ENCODE peak calls at places on chromosomes 7 and 10, in ten cellular contexts. One of them, this sample, is unnamed.

GRCh38 chr7:595621-596010 is 76.0 kb upstream of the PDGFA start:
- DNase-seq in Daoy: no peak
- DNase-seq in adrenal gland: no peak
- DNase-seq in RKO: no peak
- DNase-seq in NCI-H2029: no peak
- DNase-seq in AG09309: no peak
- DNase-seq in activated CD4-positive, alpha-beta T cell treated with anti-CD3 and anti-CD28 coated beads, Interleukin-2, amount 50 U/mL, for 1 hour: no peak
- DNase-seq in NCI-H1092: no peak
- DNase-seq in skeletal muscle cell: no peak
- DNase-seq in stimulated activated CD8-positive, alpha-beta memory T cell treated with anti-CD3 and anti-CD28 coated beads, Interleukin-15, amount 100 ng/mL, for 24 hours: no peak
- DNase-seq in this sample: no peak

GRCh38 chr10:53487019-53487983 is 714.7 kb upstream of the MBL2 start:
- DNase-seq in Daoy: no peak
- DNase-seq in stimulated activated CD8-positive, alpha-beta memory T cell treated with anti-CD3 and anti-CD28 coated beads, Interleukin-15, amount 100 ng/mL, for 24 hours: no peak
- DNase-seq in activated CD4-positive, alpha-beta T cell treated with anti-CD3 and anti-CD28 coated beads, Interleukin-2, amount 50 U/mL, for 1 hour: no peak
- DNase-seq in RKO: no peak
- DNase-seq in NCI-H2029: no peak
- DNase-seq in NCI-H1092: peak; percentile 53
- DNase-seq in AG09309: no peak
- DNase-seq in skeletal muscle cell: no peak
- DNase-seq in adrenal gland: no peak
- DNase-seq in this sample: no peak

GRCh38 chr7:11858026-11858425 is 26.0 kb upstream of the THSD7A start:
- DNase-seq in RKO: no peak
- DNase-seq in AG09309: no peak
- DNase-seq in skeletal muscle cell: no peak
- DNase-seq in NCI-H2029: no peak
- DNase-seq in activated CD4-positive, alpha-beta T cell treated with anti-CD3 and anti-CD28 coated beads, Interleukin-2, amount 50 U/mL, for 1 hour: no peak
- DNase-seq in Daoy: no peak
- DNase-seq in stimulated activated CD8-positive, alpha-beta memory T cell treated with anti-CD3 and anti-CD28 coated beads, Interleukin-15, amount 100 ng/mL, for 24 hours: no peak
- DNase-seq in NCI-H1092: no peak
- DNase-seq in adrenal gland: no peak
- DNase-seq in this sample: no peak

GRCh38 chr7:95687759-95688343 is 84.5 kb upstream of the DYNC1I1 start:
- DNase-seq in RKO: peak; percentile 62
- DNase-seq in skeletal muscle cell: no peak
- DNase-seq in adrenal gland: peak; percentile 26
- DNase-seq in AG09309: no peak
- DNase-seq in NCI-H1092: peak; percentile 54
- DNase-seq in Daoy: peak; percentile 28
- DNase-seq in stimulated activated CD8-positive, alpha-beta memory T cell treated with anti-CD3 and anti-CD28 coated beads, Interleukin-15, amount 100 ng/mL, for 24 hours: no peak
- DNase-seq in activated CD4-positive, alpha-beta T cell treated with anti-CD3 and anti-CD28 coated beads, Interleukin-2, amount 50 U/mL, for 1 hour: no peak
- DNase-seq in NCI-H2029: no peak
- DNase-seq in this sample: peak; percentile 32

GRCh38 chr7:148662646-148663045 is 36.1 kb upstream of the CUL1 start:
- DNase-seq in NCI-H2029: no peak
- DNase-seq in RKO: no peak
- DNase-seq in skeletal muscle cell: no peak
- DNase-seq in adrenal gland: no peak
- DNase-seq in AG09309: no peak
- DNase-seq in NCI-H1092: no peak
- DNase-seq in activated CD4-positive, alpha-beta T cell treated with anti-CD3 and anti-CD28 coated beads, Interleukin-2, amount 50 U/mL, for 1 hour: no peak
- DNase-seq in Daoy: peak; percentile 40
- DNase-seq in stimulated activated CD8-positive, alpha-beta memory T cell treated with anti-CD3 and anti-CD28 coated beads, Interleukin-15, amount 100 ng/mL, for 24 hours: no peak
- DNase-seq in this sample: no peak

GRCh38 chr10:72801263-72801868 is 92.2 kb upstream of the OIT3 start:
- DNase-seq in NCI-H2029: no peak
- DNase-seq in Daoy: no peak
- DNase-seq in adrenal gland: no peak
- DNase-seq in stimulated activated CD8-positive, alpha-beta memory T cell treated with anti-CD3 and anti-CD28 coated beads, Interleukin-15, amount 100 ng/mL, for 24 hours: no peak
- DNase-seq in activated CD4-positive, alpha-beta T cell treated with anti-CD3 and anti-CD28 coated beads, Interleukin-2, amount 50 U/mL, for 1 hour: no peak
- DNase-seq in RKO: no peak
- DNase-seq in AG09309: no peak
- DNase-seq in NCI-H1092: no peak
- DNase-seq in skeletal muscle cell: no peak
- DNase-seq in this sample: no peak

GRCh38 chr10:100970914-100971811 is 1.9 kb downstream of the SEMA4G start:
- DNase-seq in activated CD4-positive, alpha-beta T cell treated with anti-CD3 and anti-CD28 coated beads, Interleukin-2, amount 50 U/mL, for 1 hour: no peak
- DNase-seq in NCI-H2029: no peak
- DNase-seq in skeletal muscle cell: no peak
- DNase-seq in stimulated activated CD8-positive, alpha-beta memory T cell treated with anti-CD3 and anti-CD28 coated beads, Interleukin-15, amount 100 ng/mL, for 24 hours: no peak
- DNase-seq in RKO: no peak
- DNase-seq in NCI-H1092: no peak
- DNase-seq in adrenal gland: peak; percentile 11
- DNase-seq in Daoy: no peak
- DNase-seq in AG09309: no peak
- DNase-seq in this sample: no peak

GRCh38 chr7:143980746-143981510 is 19.2 kb upstream of the OR6B1 start:
- DNase-seq in adrenal gland: no peak
- DNase-seq in NCI-H1092: no peak
- DNase-seq in AG09309: no peak
- DNase-seq in activated CD4-positive, alpha-beta T cell treated with anti-CD3 and anti-CD28 coated beads, Interleukin-2, amount 50 U/mL, for 1 hour: no peak
- DNase-seq in Daoy: no peak
- DNase-seq in NCI-H2029: no peak
- DNase-seq in RKO: no peak
- DNase-seq in stimulated activated CD8-positive, alpha-beta memory T cell treated with anti-CD3 and anti-CD28 coated beads, Interleukin-15, amount 100 ng/mL, for 24 hours: no peak
- DNase-seq in skeletal muscle cell: no peak
- DNase-seq in this sample: no peak

GRCh38 chr7:50502001-50502684 is 52.0 kb upstream of the FIGNL1 start:
- DNase-seq in adrenal gland: peak; percentile 74
- DNase-seq in skeletal muscle cell: peak; percentile 100
- DNase-seq in Daoy: peak; percentile 92
- DNase-seq in AG09309: peak; percentile 62
- DNase-seq in NCI-H1092: no peak
- DNase-seq in stimulated activated CD8-positive, alpha-beta memory T cell treated with anti-CD3 and anti-CD28 coated beads, Interleukin-15, amount 100 ng/mL, for 24 hours: no peak
- DNase-seq in NCI-H2029: no peak
- DNase-seq in RKO: peak; percentile 39
- DNase-seq in activated CD4-positive, alpha-beta T cell treated with anti-CD3 and anti-CD28 coated beads, Interleukin-2, amount 50 U/mL, for 1 hour: no peak
- DNase-seq in this sample: no peak

GRCh38 chr10:50393784-50394183 is 142.5 kb upstream of the ASAH2 start:
- DNase-seq in NCI-H2029: no peak
- DNase-seq in Daoy: peak; percentile 39
- DNase-seq in AG09309: no peak
- DNase-seq in RKO: no peak
- DNase-seq in activated CD4-positive, alpha-beta T cell treated with anti-CD3 and anti-CD28 coated beads, Interleukin-2, amount 50 U/mL, for 1 hour: no peak
- DNase-seq in stimulated activated CD8-positive, alpha-beta memory T cell treated with anti-CD3 and anti-CD28 coated beads, Interleukin-15, amount 100 ng/mL, for 24 hours: no peak
- DNase-seq in NCI-H1092: no peak
- DNase-seq in skeletal muscle cell: no peak
- DNase-seq in adrenal gland: peak; percentile 45
- DNase-seq in this sample: no peak

GRCh38 chr7:27152816-27153486 is 568 bp upstream of the HOXA3 start:
- DNase-seq in NCI-H2029: no peak
- DNase-seq in AG09309: no peak
- DNase-seq in RKO: no peak
- DNase-seq in stimulated activated CD8-positive, alpha-beta memory T cell treated with anti-CD3 and anti-CD28 coated beads, Interleukin-15, amount 100 ng/mL, for 24 hours: no peak
- DNase-seq in adrenal gland: peak; percentile 19
- DNase-seq in skeletal muscle cell: no peak
- DNase-seq in NCI-H1092: no peak
- DNase-seq in Daoy: no peak
- DNase-seq in activated CD4-positive, alpha-beta T cell treated with anti-CD3 and anti-CD28 coated beads, Interleukin-2, amount 50 U/mL, for 1 hour: no peak
- DNase-seq in this sample: no peak

GRCh38 chr10:101046332-101047238 is 15.2 kb upstream of the KAZALD1 start:
- DNase-seq in Daoy: no peak
- DNase-seq in AG09309: no peak
- DNase-seq in adrenal gland: no peak
- DNase-seq in RKO: no peak
- DNase-seq in skeletal muscle cell: no peak
- DNase-seq in NCI-H2029: no peak
- DNase-seq in activated CD4-positive, alpha-beta T cell treated with anti-CD3 and anti-CD28 coated beads, Interleukin-2, amount 50 U/mL, for 1 hour: no peak
- DNase-seq in stimulated activated CD8-positive, alpha-beta memory T cell treated with anti-CD3 and anti-CD28 coated beads, Interleukin-15, amount 100 ng/mL, for 24 hours: no peak
- DNase-seq in NCI-H1092: no peak
- DNase-seq in this sample: no peak

GRCh38 chr7:122975341-122975740 is 20.2 kb downstream of the TAS2R16 start:
- DNase-seq in NCI-H2029: no peak
- DNase-seq in stimulated activated CD8-positive, alpha-beta memory T cell treated with anti-CD3 and anti-CD28 coated beads, Interleukin-15, amount 100 ng/mL, for 24 hours: no peak
- DNase-seq in AG09309: no peak
- DNase-seq in skeletal muscle cell: no peak
- DNase-seq in activated CD4-positive, alpha-beta T cell treated with anti-CD3 and anti-CD28 coated beads, Interleukin-2, amount 50 U/mL, for 1 hour: no peak
- DNase-seq in adrenal gland: no peak
- DNase-seq in Daoy: peak; percentile 79
- DNase-seq in RKO: peak; percentile 77
- DNase-seq in NCI-H1092: no peak
- DNase-seq in this sample: no peak

GRCh38 chr10:78028438-78029293 is 649 bp downstream of the POLR3A start:
- DNase-seq in Daoy: no peak
- DNase-seq in skeletal muscle cell: no peak
- DNase-seq in adrenal gland: peak; percentile 48
- DNase-seq in NCI-H1092: no peak
- DNase-seq in stimulated activated CD8-positive, alpha-beta memory T cell treated with anti-CD3 and anti-CD28 coated beads, Interleukin-15, amount 100 ng/mL, for 24 hours: no peak
- DNase-seq in activated CD4-positive, alpha-beta T cell treated with anti-CD3 and anti-CD28 coated beads, Interleukin-2, amount 50 U/mL, for 1 hour: no peak
- DNase-seq in RKO: peak; percentile 55
- DNase-seq in AG09309: no peak
- DNase-seq in NCI-H2029: no peak
- DNase-seq in this sample: peak; percentile 23

GRCh38 chr10:43307306-43307705 is 40.4 kb upstream of the RASGEF1A start:
- DNase-seq in NCI-H2029: no peak
- DNase-seq in skeletal muscle cell: no peak
- DNase-seq in RKO: no peak
- DNase-seq in stimulated activated CD8-positive, alpha-beta memory T cell treated with anti-CD3 and anti-CD28 coated beads, Interleukin-15, amount 100 ng/mL, for 24 hours: no peak
- DNase-seq in adrenal gland: no peak
- DNase-seq in NCI-H1092: no peak
- DNase-seq in Daoy: no peak
- DNase-seq in activated CD4-positive, alpha-beta T cell treated with anti-CD3 and anti-CD28 coated beads, Interleukin-2, amount 50 U/mL, for 1 hour: no peak
- DNase-seq in AG09309: no peak
- DNase-seq in this sample: no peak

GRCh38 chr7:82443801-82444219 is 233 bp upstream of the CACNA2D1 start:
- DNase-seq in NCI-H2029: peak; percentile 70
- DNase-seq in skeletal muscle cell: peak; percentile 71
- DNase-seq in RKO: no peak
- DNase-seq in AG09309: peak; percentile 65
- DNase-seq in adrenal gland: peak; percentile 83
- DNase-seq in Daoy: peak; percentile 86
- DNase-seq in activated CD4-positive, alpha-beta T cell treated with anti-CD3 and anti-CD28 coated beads, Interleukin-2, amount 50 U/mL, for 1 hour: no peak
- DNase-seq in stimulated activated CD8-positive, alpha-beta memory T cell treated with anti-CD3 and anti-CD28 coated beads, Interleukin-15, amount 100 ng/mL, for 24 hours: no peak
- DNase-seq in NCI-H1092: peak; percentile 86
- DNase-seq in this sample: peak; percentile 50

GRCh38 chr7:3069767-3070449 is 26.2 kb upstream of the CARD11 start:
- DNase-seq in NCI-H1092: no peak
- DNase-seq in skeletal muscle cell: no peak
- DNase-seq in NCI-H2029: no peak
- DNase-seq in AG09309: no peak
- DNase-seq in RKO: no peak
- DNase-seq in Daoy: no peak
- DNase-seq in adrenal gland: no peak
- DNase-seq in stimulated activated CD8-positive, alpha-beta memory T cell treated with anti-CD3 and anti-CD28 coated beads, Interleukin-15, amount 100 ng/mL, for 24 hours: no peak
- DNase-seq in activated CD4-positive, alpha-beta T cell treated with anti-CD3 and anti-CD28 coated beads, Interleukin-2, amount 50 U/mL, for 1 hour: no peak
- DNase-seq in this sample: no peak

GRCh38 chr7:96589038-96589437 is 120.6 kb downstream of the SEM1 start:
- DNase-seq in Daoy: no peak
- DNase-seq in skeletal muscle cell: no peak
- DNase-seq in RKO: no peak
- DNase-seq in activated CD4-positive, alpha-beta T cell treated with anti-CD3 and anti-CD28 coated beads, Interleukin-2, amount 50 U/mL, for 1 hour: no peak
- DNase-seq in NCI-H1092: no peak
- DNase-seq in NCI-H2029: peak; percentile 21
- DNase-seq in AG09309: no peak
- DNase-seq in stimulated activated CD8-positive, alpha-beta memory T cell treated with anti-CD3 and anti-CD28 coated beads, Interleukin-15, amount 100 ng/mL, for 24 hours: no peak
- DNase-seq in adrenal gland: no peak
- DNase-seq in this sample: no peak

GRCh38 chr10:52883996-52884871 is 111.7 kb upstream of the MBL2 start:
- DNase-seq in adrenal gland: peak; percentile 46
- DNase-seq in skeletal muscle cell: peak; percentile 14
- DNase-seq in RKO: peak; percentile 67
- DNase-seq in Daoy: peak; percentile 2
- DNase-seq in AG09309: no peak
- DNase-seq in NCI-H2029: no peak
- DNase-seq in NCI-H1092: no peak
- DNase-seq in stimulated activated CD8-positive, alpha-beta memory T cell treated with anti-CD3 and anti-CD28 coated beads, Interleukin-15, amount 100 ng/mL, for 24 hours: no peak
- DNase-seq in activated CD4-positive, alpha-beta T cell treated with anti-CD3 and anti-CD28 coated beads, Interleukin-2, amount 50 U/mL, for 1 hour: no peak
- DNase-seq in this sample: peak; percentile 71

GRCh38 chr7:133886081-133886480 is 241.1 kb upstream of the LRGUK start:
- DNase-seq in NCI-H2029: no peak
- DNase-seq in NCI-H1092: no peak
- DNase-seq in RKO: no peak
- DNase-seq in adrenal gland: no peak
- DNase-seq in activated CD4-positive, alpha-beta T cell treated with anti-CD3 and anti-CD28 coated beads, Interleukin-2, amount 50 U/mL, for 1 hour: no peak
- DNase-seq in AG09309: no peak
- DNase-seq in stimulated activated CD8-positive, alpha-beta memory T cell treated with anti-CD3 and anti-CD28 coated beads, Interleukin-15, amount 100 ng/mL, for 24 hours: no peak
- DNase-seq in skeletal muscle cell: no peak
- DNase-seq in Daoy: no peak
- DNase-seq in this sample: no peak

GRCh38 chr7:110988890-110989501 is 101.9 kb upstream of the LRRN3 start:
- DNase-seq in stimulated activated CD8-positive, alpha-beta memory T cell treated with anti-CD3 and anti-CD28 coated beads, Interleukin-15, amount 100 ng/mL, for 24 hours: no peak
- DNase-seq in adrenal gland: no peak
- DNase-seq in NCI-H1092: no peak
- DNase-seq in skeletal muscle cell: no peak
- DNase-seq in activated CD4-positive, alpha-beta T cell treated with anti-CD3 and anti-CD28 coated beads, Interleukin-2, amount 50 U/mL, for 1 hour: no peak
- DNase-seq in AG09309: no peak
- DNase-seq in NCI-H2029: no peak
- DNase-seq in RKO: no peak
- DNase-seq in Daoy: peak; percentile 45
- DNase-seq in this sample: no peak

GRCh38 chr10:129614341-129614740 is 147.3 kb downstream of the MGMT start:
- DNase-seq in stimulated activated CD8-positive, alpha-beta memory T cell treated with anti-CD3 and anti-CD28 coated beads, Interleukin-15, amount 100 ng/mL, for 24 hours: no peak
- DNase-seq in NCI-H2029: no peak
- DNase-seq in skeletal muscle cell: no peak
- DNase-seq in RKO: no peak
- DNase-seq in NCI-H1092: no peak
- DNase-seq in AG09309: no peak
- DNase-seq in adrenal gland: no peak
- DNase-seq in Daoy: no peak
- DNase-seq in activated CD4-positive, alpha-beta T cell treated with anti-CD3 and anti-CD28 coated beads, Interleukin-2, amount 50 U/mL, for 1 hour: no peak
- DNase-seq in this sample: no peak

GRCh38 chr10:69892436-69893215 is 90.9 kb downstream of the COL13A1 start:
- DNase-seq in NCI-H1092: peak; percentile 47
- DNase-seq in AG09309: no peak
- DNase-seq in RKO: no peak
- DNase-seq in adrenal gland: no peak
- DNase-seq in skeletal muscle cell: no peak
- DNase-seq in NCI-H2029: no peak
- DNase-seq in stimulated activated CD8-positive, alpha-beta memory T cell treated with anti-CD3 and anti-CD28 coated beads, Interleukin-15, amount 100 ng/mL, for 24 hours: no peak
- DNase-seq in Daoy: no peak
- DNase-seq in activated CD4-positive, alpha-beta T cell treated with anti-CD3 and anti-CD28 coated beads, Interleukin-2, amount 50 U/mL, for 1 hour: no peak
- DNase-seq in this sample: no peak

GRCh38 chr7:77903597-77903996 is 105.0 kb downstream of the PHTF2 start:
- DNase-seq in activated CD4-positive, alpha-beta T cell treated with anti-CD3 and anti-CD28 coated beads, Interleukin-2, amount 50 U/mL, for 1 hour: no peak
- DNase-seq in AG09309: no peak
- DNase-seq in NCI-H1092: no peak
- DNase-seq in skeletal muscle cell: no peak
- DNase-seq in NCI-H2029: no peak
- DNase-seq in RKO: peak; percentile 44
- DNase-seq in stimulated activated CD8-positive, alpha-beta memory T cell treated with anti-CD3 and anti-CD28 coated beads, Interleukin-15, amount 100 ng/mL, for 24 hours: no peak
- DNase-seq in Daoy: peak; percentile 5
- DNase-seq in adrenal gland: no peak
- DNase-seq in this sample: no peak

GRCh38 chr7:150876817-150877526 is 24.7 kb downstream of the AOC1 start:
- DNase-seq in activated CD4-positive, alpha-beta T cell treated with anti-CD3 and anti-CD28 coated beads, Interleukin-2, amount 50 U/mL, for 1 hour: peak; percentile 51
- DNase-seq in NCI-H1092: peak; percentile 84
- DNase-seq in AG09309: no peak
- DNase-seq in NCI-H2029: peak; percentile 81
- DNase-seq in RKO: peak; percentile 78
- DNase-seq in skeletal muscle cell: peak; percentile 88
- DNase-seq in adrenal gland: peak; percentile 48
- DNase-seq in stimulated activated CD8-positive, alpha-beta memory T cell treated with anti-CD3 and anti-CD28 coated beads, Interleukin-15, amount 100 ng/mL, for 24 hours: peak; percentile 21
- DNase-seq in Daoy: peak; percentile 83
- DNase-seq in this sample: peak; percentile 32

GRCh38 chr7:27097686-27098492 is 2.1 kb upstream of the HOXA1 start:
- DNase-seq in NCI-H1092: no peak
- DNase-seq in stimulated activated CD8-positive, alpha-beta memory T cell treated with anti-CD3 and anti-CD28 coated beads, Interleukin-15, amount 100 ng/mL, for 24 hours: no peak
- DNase-seq in NCI-H2029: no peak
- DNase-seq in activated CD4-positive, alpha-beta T cell treated with anti-CD3 and anti-CD28 coated beads, Interleukin-2, amount 50 U/mL, for 1 hour: no peak
- DNase-seq in adrenal gland: no peak
- DNase-seq in RKO: peak; percentile 41
- DNase-seq in AG09309: no peak
- DNase-seq in skeletal muscle cell: no peak
- DNase-seq in Daoy: peak; percentile 77
- DNase-seq in this sample: no peak

GRCh38 chr7:154743211-154743610 is 259.7 kb downstream of the PAXIP1 start:
- DNase-seq in skeletal muscle cell: no peak
- DNase-seq in activated CD4-positive, alpha-beta T cell treated with anti-CD3 and anti-CD28 coated beads, Interleukin-2, amount 50 U/mL, for 1 hour: no peak
- DNase-seq in stimulated activated CD8-positive, alpha-beta memory T cell treated with anti-CD3 and anti-CD28 coated beads, Interleukin-15, amount 100 ng/mL, for 24 hours: no peak
- DNase-seq in RKO: no peak
- DNase-seq in AG09309: no peak
- DNase-seq in NCI-H1092: no peak
- DNase-seq in NCI-H2029: no peak
- DNase-seq in Daoy: no peak
- DNase-seq in adrenal gland: no peak
- DNase-seq in this sample: no peak

GRCh38 chr10:16011548-16011947 is 151.2 kb upstream of the MINDY3 start:
- DNase-seq in RKO: no peak
- DNase-seq in activated CD4-positive, alpha-beta T cell treated with anti-CD3 and anti-CD28 coated beads, Interleukin-2, amount 50 U/mL, for 1 hour: no peak
- DNase-seq in stimulated activated CD8-positive, alpha-beta memory T cell treated with anti-CD3 and anti-CD28 coated beads, Interleukin-15, amount 100 ng/mL, for 24 hours: no peak
- DNase-seq in adrenal gland: no peak
- DNase-seq in NCI-H2029: no peak
- DNase-seq in NCI-H1092: no peak
- DNase-seq in skeletal muscle cell: no peak
- DNase-seq in AG09309: no peak
- DNase-seq in Daoy: peak; percentile 15
- DNase-seq in this sample: no peak